ENCODE peak calls at places on chromosomes 3 and 15, in six cellular contexts. C, E, N, Y, R and G are unnamed samples.

GRCh38 chr3:15562560-15562959 is 38.8 kb downstream of the HACL1 start:
- DNase-seq in C (no peak), E (no peak), N (no peak), Y (no peak), R (no peak), G (no peak)

GRCh38 chr3:156704370-156705036 is 30.1 kb downstream of the TIPARP start:
- DNase-seq in C (no peak), E (no peak), N (no peak), Y (no peak), R (no peak), G (no peak)

GRCh38 chr3:17023006-17023664 is 138.4 kb downstream of the PLCL2 start:
- DNase-seq in C (peak), E (peak), N (no peak), Y (no peak), R (no peak), G (peak)

GRCh38 chr15:53072077-53072476 is 281.9 kb upstream of the ONECUT1 start:
- DNase-seq in C (peak), E (no peak), N (peak), Y (peak), R (no peak), G (peak)

GRCh38 chr3:120615863-120616599 is 19.9 kb downstream of the NDUFB4 start:
- DNase-seq in C (peak), E (no peak), N (peak), Y (no peak), R (peak), G (peak)

GRCh38 chr15:32641517-32642059 is at the start of gene SCG5:
- DNase-seq in C (peak), E (no peak), N (no peak), Y (peak), R (no peak), G (no peak)

GRCh38 chr3:197478746-197479668 is 76.8 kb downstream of the BDH1 start:
- DNase-seq in C (peak), E (no peak), N (no peak), Y (no peak), R (no peak), G (peak)

GRCh38 chr3:138338244-138338643 is 8.6 kb upstream of the NME9 start:
- DNase-seq in C (no peak), E (no peak), N (no peak), Y (no peak), R (no peak), G (no peak)

GRCh38 chr3:194079702-194080172 is 56.2 kb upstream of the HES1 start:
- DNase-seq in C (no peak), E (no peak), N (no peak), Y (no peak), R (no peak), G (no peak)

GRCh38 chr3:17631617-17632016 is 110.8 kb downstream of the TBC1D5 start:
- DNase-seq in C (no peak), E (no peak), N (no peak), Y (no peak), R (no peak), G (no peak)

GRCh38 chr3:77096966-77097890 is 57.3 kb downstream of the ROBO2 start:
- DNase-seq in C (no peak), E (no peak), N (peak), Y (no peak), R (no peak), G (peak)

GRCh38 chr3:112382543-112383160 is 49.7 kb downstream of the CD200 start:
- DNase-seq in C (no peak), E (no peak), N (no peak), Y (no peak), R (no peak), G (no peak)

GRCh38 chr3:155342344-155342743 is 48.9 kb upstream of the STRIT1 start:
- DNase-seq in C (no peak), E (no peak), N (no peak), Y (no peak), R (no peak), G (no peak)

GRCh38 chr3:138468886-138469285 is 34.5 kb downstream of the ESYT3 start:
- DNase-seq in C (no peak), E (no peak), N (no peak), Y (no peak), R (peak), G (peak)

GRCh38 chr15:57395292-57395691 is 19.0 kb downstream of the CGNL1 start:
- DNase-seq in C (peak), E (no peak), N (no peak), Y (peak), R (no peak), G (peak)

GRCh38 chr3:32495085-32495484 is 7.6 kb downstream of the CMTM6 start:
- DNase-seq in C (no peak), E (no peak), N (no peak), Y (no peak), R (no peak), G (no peak)

GRCh38 chr3:168951884-168952283 is 711.6 kb downstream of the MECOM start:
- DNase-seq in C (no peak), E (no peak), N (no peak), Y (no peak), R (no peak), G (peak)

GRCh38 chr15:101029971-101030661 is 111.0 kb downstream of the LRRK1 start:
- DNase-seq in C (no peak), E (no peak), N (no peak), Y (no peak), R (no peak), G (no peak)

GRCh38 chr3:22236490-22237271 is 485.7 kb upstream of the ZNF385D start:
- DNase-seq in C (peak), E (no peak), N (no peak), Y (no peak), R (no peak), G (peak)

GRCh38 chr15:89496155-89497098 is at the start of gene RHCG:
- DNase-seq in C (peak), E (no peak), N (peak), Y (peak), R (no peak), G (no peak)

GRCh38 chr15:40058476-40059140 is 19.6 kb upstream of the SRP14 start:
- DNase-seq in C (peak), E (no peak), N (no peak), Y (no peak), R (no peak), G (peak)

GRCh38 chr15:39925112-39925830 is 5.2 kb upstream of the GPR176 start:
- DNase-seq in C (peak), E (no peak), N (no peak), Y (peak), R (no peak), G (peak)

GRCh38 chr3:170043506-170043905 is 5.7 kb downstream of the GPR160 start:
- DNase-seq in C (no peak), E (no peak), N (no peak), Y (no peak), R (no peak), G (no peak)